ENCODE peak calls at places on chromosome 22, in eight cellular contexts. B is amniotic stem cell; K is KBM-7; V is stimulated activated effector memory CD8-positive, alpha-beta T cell treated with anti-CD3 and anti-CD28 coated beads, Interleukin-12 subunit alpha, Interleukin-12 subunit beta, amount 100 ng/mL, for 72 hours; S is left ventricle myocardium superior; L is effector memory CD4-positive, alpha-beta T cell; O is activated CD4-positive, alpha-beta T cell treated with anti-CD3 and anti-CD28 coated beads for 24 hours; H is ovary. N is an unnamed sample.
A peak's percentile ranks its signal among the peaks of the same experiment; 100 is the strongest.

GRCh38 chr22:32409977-32410376 is 2.1 kb downstream of the RTCB start:
- DNase-seq in B (no peak), K (no peak), V (no peak), S (no peak), L (no peak), O (no peak), H (no peak), N (no peak)

GRCh38 chr22:43535336-43535735 is 123.5 kb downstream of the MPPED1 start:
- DNase-seq in B (no peak), K (no peak), V (no peak), S (no peak), L (no peak), O (no peak), H (no peak), N (no peak)

GRCh38 chr22:29705651-29706050 is 14.2 kb upstream of the CABP7 start:
- DNase-seq in B (no peak), K (no peak), V (no peak), S (no peak), L (no peak), O (no peak), H (no peak), N (no peak)

GRCh38 chr22:50599816-50600454 is 658 bp upstream of the MAPK8IP2 start:
- DNase-seq in B (peak; percentile 22), K (peak; percentile 62), V (peak; percentile 76), S (peak; percentile 75), L (peak; percentile 37), O (peak; percentile 34), H (peak; percentile 84), N (peak; percentile 67)

GRCh38 chr22:37657590-37658132 is 862 bp upstream of the PDXP start:
- DNase-seq in B (no peak), K (no peak), V (no peak), S (no peak), L (no peak), O (no peak), H (no peak), N (no peak)

GRCh38 chr22:37519268-37520195 is at the start of gene CARD10:
- DNase-seq in B (no peak), K (no peak), V (no peak), S (peak; percentile 66), L (no peak), O (no peak), H (peak; percentile 62), N (no peak)

GRCh38 chr22:35454416-35455054 is 54.6 kb downstream of the MCM5 start:
- DNase-seq in B (no peak), K (no peak), V (no peak), S (no peak), L (no peak), O (no peak), H (no peak), N (no peak)

GRCh38 chr22:19892249-19892879 is 37.7 kb upstream of the GNB1L start:
- DNase-seq in B (no peak), K (peak; percentile 70), V (peak; percentile 73), S (peak; percentile 27), L (peak; percentile 16), O (peak; percentile 44), H (peak; percentile 81), N (peak; percentile 57)

GRCh38 chr22:21646608-21647590 is 4.8 kb downstream of the SDF2L1 start:
- DNase-seq in B (peak; percentile 53), K (peak; percentile 84), V (peak; percentile 84), S (peak; percentile 67), L (peak; percentile 67), O (peak; percentile 70), H (peak; percentile 79), N (peak; percentile 56)

GRCh38 chr22:20464096-20464614 is 26.5 kb upstream of the SCARF2 start:
- DNase-seq in B (no peak), K (no peak), V (peak; percentile 62), S (no peak), L (peak; percentile 54), O (peak; percentile 26), H (no peak), N (no peak)